ENCODE peak calls at places on chromosomes 4 and X, in eight cellular contexts. N is HCT116, P is suprapubic skin, L is K562, M is upper lobe of left lung, W is ovary, A is vagina, I is IMR-90. S is an unnamed sample.

GRCh38 chr4:183434264-183435045 is 10.0 kb upstream of the CDKN2AIP start:
- DNase-seq in P (no peak), I (no peak), A (no peak), W (no peak), M (no peak), N (no peak), L (no peak), S (no peak)

GRCh38 chr4:166459616-166460015 is 586.6 kb downstream of the TLL1 start:
- DNase-seq in M (no peak), P (no peak), A (no peak), W (no peak), N (no peak), I (no peak), L (no peak), S (no peak)

GRCh38 chrX:150165776-150166610 is 197.1 kb upstream of the MAMLD1 start:
- DNase-seq in W (no peak), M (no peak), L (no peak), P (no peak), I (no peak), A (peak), N (no peak), S (no peak)

GRCh38 chrX:25296850-25297249 is 281.1 kb upstream of the ARX start:
- DNase-seq in A (no peak), W (no peak), M (no peak), L (no peak), N (no peak), P (no peak), I (no peak), S (no peak)

GRCh38 chrX:45806410-45807121 is 605.9 kb upstream of the DIPK2B start:
- DNase-seq in N (no peak), M (no peak), I (peak), A (no peak), L (no peak), W (no peak), P (no peak), S (no peak)

GRCh38 chr4:69054578-69055200 is 41.6 kb upstream of the UGT2B7 start:
- DNase-seq in N (peak), P (no peak), W (no peak), A (no peak), M (no peak), I (peak), L (peak), S (no peak)

GRCh38 chrX:149131780-149132179 is 373.3 kb downstream of the IDS start:
- DNase-seq in N (no peak), P (no peak), W (no peak), A (no peak), I (no peak), M (no peak), L (no peak), S (no peak)

GRCh38 chrX:86263526-86263925 is 115.3 kb downstream of the DACH2 start:
- DNase-seq in A (no peak), M (no peak), I (no peak), L (no peak), P (no peak), N (no peak), W (no peak), S (no peak)

GRCh38 chr4:17578482-17578891 is 1.5 kb downstream of the LAP3 start:
- DNase-seq in W (no peak), I (peak), A (no peak), N (no peak), M (no peak), L (no peak), P (no peak), S (peak)

GRCh38 chr4:48851651-48852050 is 20.8 kb downstream of the OCIAD1 start:
- DNase-seq in W (no peak), N (no peak), L (no peak), A (no peak), P (no peak), M (no peak), I (no peak), S (no peak)

GRCh38 chr4:104491826-104492771 is 2.6 kb downstream of the CXXC4 start:
- DNase-seq in L (no peak), A (no peak), M (no peak), P (no peak), W (no peak), N (no peak), I (no peak), S (no peak)

GRCh38 chr4:135476272-135476671 is 1274.7 kb upstream of the PABPC4L start:
- DNase-seq in W (no peak), I (no peak), A (no peak), M (no peak), L (no peak), N (no peak), P (no peak), S (no peak)

GRCh38 chr4:152104286-152104685 is 343.5 kb upstream of the GATB start:
- DNase-seq in A (no peak), M (peak), N (no peak), L (no peak), P (no peak), W (no peak), I (no peak), S (no peak)

GRCh38 chr4:72569719-72570235 is 756 bp upstream of the ADAMTS3 start:
- DNase-seq in M (no peak), I (peak), A (peak), P (no peak), N (no peak), W (no peak), L (no peak), S (no peak)

GRCh38 chr4:169968999-169969398 is 57.2 kb downstream of the MFAP3L start:
- DNase-seq in N (no peak), I (peak), L (no peak), W (no peak), P (no peak), M (no peak), A (no peak), S (no peak)

GRCh38 chrX:17634542-17635207 is 102.6 kb upstream of the SCML1 start:
- DNase-seq in P (no peak), I (no peak), N (no peak), A (no peak), W (no peak), L (no peak), M (no peak), S (no peak)

GRCh38 chrX:136639506-136640176 is 8.3 kb upstream of the CD40LG start:
- DNase-seq in A (peak), W (no peak), I (no peak), M (no peak), L (no peak), P (no peak), N (no peak), S (no peak)

GRCh38 chr4:148415500-148415899 is 26.7 kb downstream of the NR3C2 start:
- DNase-seq in A (no peak), N (peak), I (peak), L (no peak), M (no peak), P (no peak), W (no peak), S (no peak)

GRCh38 chr4:22003878-22004277 is 55.3 kb upstream of the KCNIP4 start:
- DNase-seq in A (no peak), I (no peak), P (no peak), M (no peak), N (no peak), W (no peak), L (no peak), S (no peak)

GRCh38 chr4:10456270-10457254 is 664 bp downstream of the ZNF518B start:
- DNase-seq in L (peak), W (peak), P (no peak), M (no peak), I (peak), N (peak), A (no peak), S (peak)

GRCh38 chr4:10458190-10458589 is 964 bp upstream of the ZNF518B start:
- DNase-seq in M (peak), P (no peak), W (peak), N (no peak), I (no peak), A (no peak), L (peak), S (no peak)

GRCh38 chr4:10459305-10459704 is 2.1 kb upstream of the ZNF518B start:
- DNase-seq in P (no peak), I (no peak), W (no peak), L (peak), N (no peak), A (no peak), M (no peak), S (no peak)

GRCh38 chr4:10455133-10455532 is 2.1 kb downstream of the ZNF518B start:
- DNase-seq in W (no peak), A (no peak), M (no peak), P (no peak), L (no peak), I (no peak), N (no peak), S (no peak)

GRCh38 chr4:10457255-10457801 is at the start of gene ZNF518B:
- DNase-seq in P (peak), A (no peak), N (peak), W (peak), M (peak), L (peak), I (peak), S (peak)
- TF ChIP-seq POLR2A in P (no peak), A (peak), N (peak), W (peak), M (no peak), L (peak), I (no peak), S (no peak)

GRCh38 chr4:139266208-139266582 is 13.8 kb downstream of the MGARP start:
- DNase-seq in W (no peak), A (no peak), M (no peak), L (no peak), I (no peak), N (no peak), P (no peak), S (no peak)

GRCh38 chr4:139265654-139266053 is 14.4 kb downstream of the MGARP start:
- DNase-seq in M (no peak), I (no peak), N (no peak), W (no peak), L (no peak), A (no peak), P (no peak), S (no peak)

GRCh38 chr4:139267301-139267700 is 12.7 kb downstream of the MGARP start:
- DNase-seq in A (no peak), N (no peak), M (no peak), P (no peak), L (no peak), I (no peak), W (no peak), S (no peak)

DNA sequence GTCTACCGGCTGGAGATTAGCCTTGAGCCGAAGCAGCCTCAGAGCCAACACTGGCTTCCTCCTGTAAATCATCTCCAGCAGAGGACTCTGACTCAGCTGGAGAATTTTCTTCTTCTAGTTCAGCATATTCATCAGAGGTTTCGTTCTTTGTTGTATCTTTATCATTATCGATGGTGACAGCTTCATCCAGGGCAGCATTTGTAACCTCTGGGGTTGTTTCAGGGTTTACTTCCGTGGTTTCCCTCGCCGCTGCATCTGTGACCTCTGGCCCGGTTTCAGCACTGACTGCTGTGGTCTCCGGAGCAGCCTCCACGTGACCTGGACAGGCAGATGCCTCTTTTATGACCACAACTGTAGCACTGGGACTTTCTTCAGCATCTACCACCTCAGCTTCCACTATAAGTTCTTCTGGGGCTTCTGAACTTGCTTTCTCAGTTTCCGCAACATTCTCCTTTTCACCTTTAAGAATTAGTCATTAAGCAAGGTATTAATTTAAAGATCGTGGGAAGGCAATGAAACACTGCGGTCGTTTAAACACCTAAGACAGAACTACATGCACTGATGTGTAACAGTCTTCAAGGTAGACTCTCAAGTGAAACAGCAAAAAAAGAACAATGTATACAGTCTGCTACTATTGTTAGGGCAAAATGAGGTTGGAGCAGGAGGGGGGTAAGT is 13.3 kb downstream of the MGARP start:
- DNase-seq in M (no peak), L (peak), I (peak), P (no peak), N (no peak), A (no peak), W (peak), S (peak)
- TF ChIP-seq POLR2A in M (no peak), L (no peak), I (no peak), P (no peak), N (no peak), A (no peak), W (no peak), S (no peak)

DNA sequence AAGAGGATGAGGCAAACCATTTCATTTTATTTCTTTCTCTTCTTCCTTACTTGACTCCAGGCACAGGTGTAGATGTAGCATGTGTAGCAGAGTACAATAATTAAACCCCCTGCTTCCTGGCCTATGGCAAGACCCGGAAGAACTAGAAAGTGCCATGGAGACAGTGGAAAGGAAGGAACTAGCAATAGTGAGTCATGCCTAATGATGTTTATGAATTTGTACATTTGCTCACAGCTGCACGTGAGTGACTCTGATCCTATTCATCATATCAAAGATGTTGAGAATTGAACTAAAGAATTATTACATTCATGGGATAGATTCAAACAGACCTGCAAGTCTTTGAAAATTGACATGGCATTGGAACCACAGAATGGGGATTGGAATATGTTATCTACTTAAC is 2233.9 kb upstream of the TENM3 start:
- DNase-seq in M (no peak), P (no peak), N (no peak), L (no peak), A (no peak), W (no peak), I (peak), S (no peak)
- TF ChIP-seq POLR2A in M (no peak), P (no peak), N (no peak), L (no peak), A (no peak), W (no peak), I (no peak), S (no peak)

GRCh38 chr4:119026662-119027444 is 108.8 kb upstream of the MYOZ2 start:
- DNase-seq in P (no peak), N (no peak), I (no peak), A (peak), M (no peak), W (peak), L (no peak), S (no peak)
- TF ChIP-seq POLR2A in P (no peak), N (no peak), I (no peak), A (peak), M (no peak), W (no peak), L (no peak), S (no peak)

DNA sequence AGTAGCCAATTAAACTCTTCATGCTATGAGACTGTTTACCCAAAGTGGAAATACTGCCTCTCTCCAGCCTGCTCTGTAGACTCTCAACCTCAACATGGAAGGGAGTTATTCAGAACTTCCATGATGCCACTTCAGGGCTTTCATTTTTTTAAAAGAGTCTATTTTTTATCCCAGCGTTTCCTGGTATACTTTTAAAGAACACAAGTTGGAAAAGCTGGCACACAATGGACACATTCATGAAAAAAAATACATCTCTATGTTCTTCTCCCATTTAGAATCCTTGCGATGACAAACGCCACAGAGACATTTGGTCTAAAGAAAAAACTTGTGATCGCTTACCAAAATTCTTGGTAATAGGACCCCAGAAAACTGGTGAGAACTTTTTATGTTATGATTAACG is 126.2 kb downstream of the PRSS12 start:
- DNase-seq in A (no peak), I (no peak), W (no peak), P (no peak), N (no peak), L (no peak), M (no peak), S (no peak)
- TF ChIP-seq POLR2A in A (no peak), I (no peak), W (no peak), P (no peak), N (no peak), L (no peak), M (no peak), S (no peak)

DNA sequence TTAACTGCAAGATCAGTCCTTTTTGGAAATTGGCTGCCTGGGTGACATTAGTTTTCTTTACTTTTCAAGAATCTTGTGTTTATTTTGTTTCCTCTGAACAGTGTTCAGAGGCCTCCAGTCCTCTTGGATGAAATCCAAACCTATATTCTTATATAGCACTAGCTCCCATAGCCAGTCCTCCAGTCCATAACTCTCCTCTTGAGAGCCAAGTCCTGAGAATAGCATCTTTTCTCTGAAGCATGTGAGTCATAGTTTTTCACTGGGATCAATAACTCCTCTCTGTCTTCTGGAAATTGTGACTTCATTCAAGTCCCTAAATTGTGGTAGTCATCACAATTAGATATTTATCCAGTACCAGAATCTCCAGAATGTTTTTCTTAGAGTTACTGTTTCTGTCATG is 357.5 kb downstream of the RAPGEF2 start:
- DNase-seq in P (no peak), N (no peak), W (no peak), I (peak), A (no peak), M (no peak), L (no peak), S (no peak)
- TF ChIP-seq POLR2A in P (no peak), N (no peak), W (no peak), I (no peak), A (no peak), M (no peak), L (no peak), S (no peak)

GRCh38 chr4:6179362-6179761 is 21.0 kb downstream of the JAKMIP1 start:
- DNase-seq in A (no peak), N (no peak), M (no peak), P (no peak), I (no peak), W (no peak), L (no peak), S (no peak)
- TF ChIP-seq POLR2A in A (no peak), N (no peak), M (no peak), P (no peak), I (no peak), W (no peak), L (no peak), S (peak)

DNA sequence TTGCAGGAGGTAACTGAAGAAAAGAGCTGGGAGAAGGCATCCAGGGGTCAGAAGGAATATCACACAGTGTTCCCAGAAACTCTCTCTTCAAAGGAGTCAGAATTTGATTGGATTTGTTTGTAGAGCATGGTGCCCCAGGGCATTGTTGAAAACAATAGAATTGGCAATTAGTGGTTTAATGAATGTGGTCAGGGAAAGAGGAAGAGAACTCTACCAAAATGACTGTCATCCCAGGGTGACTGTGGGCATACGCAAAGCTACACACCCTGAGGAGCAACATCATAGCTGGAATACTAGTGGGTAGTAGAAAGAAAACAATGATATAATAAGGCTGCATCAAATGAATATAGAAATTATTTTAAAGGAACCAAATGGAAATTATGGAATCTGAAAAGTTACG is 21.5 kb downstream of the TNIP2 start:
- DNase-seq in M (no peak), I (no peak), P (no peak), N (no peak), A (no peak), W (no peak), L (no peak), S (no peak)
- TF ChIP-seq POLR2A in M (no peak), I (no peak), P (no peak), N (no peak), A (no peak), W (no peak), L (no peak), S (no peak)

DNA sequence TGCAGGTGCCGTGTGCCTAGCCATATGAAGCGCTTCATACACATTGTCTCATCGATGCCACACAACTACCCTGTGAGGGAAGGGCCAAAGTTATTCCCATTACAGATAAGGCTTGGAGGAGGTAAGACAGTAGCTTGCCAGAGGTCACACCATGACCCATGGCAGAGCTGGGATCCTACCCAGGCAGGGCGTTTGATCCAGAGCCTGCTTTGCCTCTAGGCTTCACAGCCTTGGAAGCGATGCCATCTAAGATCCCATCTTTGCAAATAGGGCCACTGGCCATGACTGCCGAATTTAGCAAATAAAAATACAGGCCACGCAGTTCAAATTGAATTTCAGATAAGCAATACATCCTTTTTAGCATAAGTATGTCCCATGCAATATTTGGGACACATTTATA is 358.2 kb downstream of the BCOR start:
- DNase-seq in W (no peak), P (no peak), L (no peak), M (no peak), N (no peak), A (no peak), I (no peak), S (no peak)
- TF ChIP-seq POLR2A in W (no peak), P (no peak), L (no peak), M (no peak), N (no peak), A (no peak), I (no peak), S (no peak)

S was measured in GM12892.